ENCODE peak calls at places on chromosomes 5 and 9, in five cellular contexts. C, X, R, U and B are unnamed samples.

GRCh38 chr9:87464110-87464991 is 33.3 kb upstream of the DAPK1 start:
- DNase-seq in R (no peak), U (no peak), X (no peak), C (peak; percentile 31), B (peak; percentile 9)

GRCh38 chr9:125949247-125949646 is 202.1 kb downstream of the PBX3 start:
- DNase-seq in U (no peak), R (no peak), X (no peak), C (no peak), B (no peak)

GRCh38 chr5:9302228-9302627 is 243.6 kb downstream of the SEMA5A start:
- DNase-seq in X (no peak), U (no peak), R (no peak), C (no peak), B (no peak)

GRCh38 chr5:161548472-161549094 is 2.1 kb upstream of the GABRB2 start:
- DNase-seq in C (no peak), X (no peak), R (no peak), U (no peak), B (no peak)

GRCh38 chr5:119269061-119269579 is 86.7 kb upstream of the TNFAIP8 start:
- DNase-seq in R (no peak), U (no peak), C (peak; percentile 50), X (peak; percentile 11), B (peak; percentile 27)

GRCh38 chr9:95459218-95459617 is 57.6 kb downstream of the PTCH1 start:
- DNase-seq in R (no peak), U (no peak), C (no peak), X (no peak), B (no peak)

GRCh38 chr9:87516222-87516930 is 18.7 kb downstream of the DAPK1 start:
- DNase-seq in X (no peak), U (no peak), R (no peak), C (no peak), B (no peak)

GRCh38 chr9:115373000-115373709 is 255.2 kb upstream of the TNC start:
- DNase-seq in X (no peak), U (no peak), R (no peak), C (peak; percentile 33), B (no peak)

GRCh38 chr5:29949301-29949872 is 1244.1 kb upstream of the CDH6 start:
- DNase-seq in R (no peak), U (no peak), X (no peak), C (no peak), B (no peak)

GRCh38 chr9:97703437-97704326 is 6.5 kb upstream of the XPA start:
- DNase-seq in C (peak; percentile 36), X (peak; percentile 22), U (no peak), R (no peak), B (peak; percentile 25)

GRCh38 chr5:116575635-116576042 is 1.0 kb upstream of the SEMA6A start:
- DNase-seq in C (no peak), R (no peak), U (no peak), X (no peak), B (no peak)

GRCh38 chr5:73336366-73336765 is 112.2 kb downstream of the FOXD1 start:
- DNase-seq in U (no peak), C (no peak), X (no peak), R (no peak), B (no peak)

GRCh38 chr9:121744002-121744686 is 92.7 kb downstream of the DAB2IP start:
- DNase-seq in C (no peak), R (no peak), X (peak; percentile 16), U (no peak), B (peak; percentile 54)

GRCh38 chr5:130963798-130964197 is 201.3 kb downstream of the HINT1 start:
- DNase-seq in R (no peak), X (no peak), U (no peak), C (no peak), B (no peak)

GRCh38 chr5:96745844-96746531 is 61.8 kb downstream of the ERAP1 start:
- DNase-seq in C (no peak), U (no peak), R (no peak), X (peak; percentile 53), B (no peak)

GRCh38 chr9:126883636-126884035 is 23.2 kb downstream of the ZBTB34 start:
- DNase-seq in U (no peak), C (no peak), R (no peak), X (no peak), B (no peak)

GRCh38 chr9:34612788-34613390 is 992 bp upstream of the RPP25L start:
- DNase-seq in R (peak; percentile 60), X (peak; percentile 74), U (peak; percentile 50), C (peak; percentile 80), B (peak; percentile 68)

GRCh38 chr9:129497064-129497836 is 123.7 kb downstream of the C9orf50 start:
- DNase-seq in C (no peak), U (no peak), X (peak; percentile 55), R (no peak), B (no peak)

GRCh38 chr9:106707722-106708121 is 155.2 kb upstream of the ZNF462 start:
- DNase-seq in R (no peak), X (no peak), U (no peak), C (no peak), B (no peak)

GRCh38 chr5:151673421-151673820 is 13.3 kb downstream of the SPARC start:
- DNase-seq in X (no peak), C (no peak), U (no peak), R (no peak), B (no peak)

GRCh38 chr9:37529111-37529510 is 43.4 kb downstream of the POLR1E start:
- DNase-seq in C (peak; percentile 82), R (peak; percentile 73), U (no peak), X (no peak), B (peak; percentile 44)

GRCh38 chr5:137630972-137631370 is 104.9 kb downstream of the KLHL3 start:
- DNase-seq in U (no peak), R (no peak), X (no peak), C (no peak), B (no peak)

GRCh38 chr5:135242496-135243193 is 156.4 kb downstream of the MACROH2A1 start:
- DNase-seq in X (no peak), R (no peak), U (no peak), C (no peak), B (no peak)

GRCh38 chr5:88674262-88675158 is 208.5 kb downstream of the MEF2C start:
- DNase-seq in C (no peak), U (no peak), R (no peak), X (no peak), B (peak; percentile 53)

GRCh38 chr9:134980516-134980915 is 62.8 kb upstream of the FCN1 start:
- DNase-seq in C (no peak), U (no peak), R (no peak), X (no peak), B (no peak)

GRCh38 chr9:107351382-107352045 is 68.4 kb downstream of the RAD23B start:
- DNase-seq in C (no peak), X (no peak), R (no peak), U (no peak), B (no peak)